ENCODE peak calls at places on chromosome 20, in seven cellular contexts. J is sigmoid colon, C is transverse colon, L is stomach, P is K562, X is suprapubic skin, R is HepG2. T is an unnamed sample.

GRCh38 chr20:10454135-10454750 is 19.1 kb downstream of the SLX4IP start:
- DNase-seq in J (no peak), R (no peak), C (no peak), L (no peak), P (no peak), X (no peak), T (no peak)

GRCh38 chr20:16407251-16408067 is 165.8 kb downstream of the KIF16B start:
- DNase-seq in X (no peak), J (no peak), P (no peak), C (no peak), L (no peak), R (peak), T (peak)

GRCh38 chr20:3273371-3273770 is 34.4 kb upstream of the SLC4A11 start:
- DNase-seq in L (no peak), J (no peak), R (no peak), C (no peak), P (no peak), X (no peak), T (no peak)

GRCh38 chr20:20492521-20493334 is 124.8 kb downstream of the INSM1 start:
- DNase-seq in J (peak), P (no peak), X (no peak), C (no peak), L (peak), R (no peak), T (no peak)

GRCh38 chr20:50577175-50578018 is 67.2 kb downstream of the PTPN1 start:
- DNase-seq in P (no peak), R (no peak), L (peak), C (peak), J (peak), X (no peak), T (no peak)

GRCh38 chr20:21575167-21575566 is 61.3 kb upstream of the NKX2-2 start:
- DNase-seq in P (no peak), X (no peak), C (no peak), L (no peak), J (no peak), R (no peak), T (no peak)

GRCh38 chr20:58868795-58869194 is 16.3 kb downstream of the GNAS start:
- DNase-seq in X (no peak), J (no peak), C (no peak), L (no peak), R (no peak), P (no peak), T (no peak)

GRCh38 chr20:62700261-62700925 is 8.2 kb upstream of the NTSR1 start:
- DNase-seq in J (no peak), C (no peak), L (no peak), X (no peak), P (no peak), R (no peak), T (no peak)

GRCh38 chr20:53707341-53708102 is 113.9 kb upstream of the ZNF217 start:
- DNase-seq in R (no peak), P (no peak), J (no peak), L (no peak), X (no peak), C (no peak), T (no peak)

GRCh38 chr20:14449323-14449722 is 111.9 kb upstream of the FLRT3 start:
- DNase-seq in C (no peak), J (no peak), R (no peak), X (no peak), L (no peak), P (no peak), T (no peak)

GRCh38 chr20:53741726-53742028 is 148.0 kb upstream of the ZNF217 start:
- DNase-seq in X (no peak), P (no peak), L (no peak), J (no peak), C (no peak), R (no peak), T (no peak)

GRCh38 chr20:6696001-6696400 is 71.5 kb upstream of the BMP2 start:
- DNase-seq in C (no peak), P (no peak), R (no peak), L (no peak), X (no peak), J (no peak), T (peak)

GRCh38 chr20:57663681-57664451 is 43.6 kb upstream of the ZBP1 start:
- DNase-seq in C (peak), L (no peak), P (no peak), J (peak), R (no peak), X (peak), T (no peak)

GRCh38 chr20:40821438-40821837 is 132.4 kb upstream of the MAFB start:
- DNase-seq in P (no peak), C (no peak), X (no peak), L (no peak), J (no peak), R (no peak), T (no peak)

GRCh38 chr20:16472045-16472872 is 101.0 kb downstream of the KIF16B start:
- DNase-seq in P (peak), L (peak), J (no peak), R (peak), C (peak), X (no peak), T (no peak)

GRCh38 chr20:40207618-40208017 is 481.4 kb downstream of the MAFB start:
- DNase-seq in C (no peak), J (no peak), P (no peak), X (no peak), L (no peak), R (no peak), T (no peak)

GRCh38 chr20:723756-724155 is 44.5 kb downstream of the SLC52A3 start:
- DNase-seq in X (no peak), J (no peak), P (no peak), C (no peak), L (no peak), R (no peak), T (no peak)

GRCh38 chr20:23034721-23035671 is at the start of gene SSTR4:
- DNase-seq in X (no peak), L (no peak), J (no peak), C (no peak), R (no peak), P (no peak), T (no peak)

GRCh38 chr20:34024733-34025351 is 31.1 kb downstream of the RALY start:
- DNase-seq in X (no peak), L (no peak), C (no peak), P (no peak), J (no peak), R (peak), T (no peak)

GRCh38 chr20:55579802-55580201 is 425.5 kb downstream of the CBLN4 start:
- DNase-seq in R (no peak), L (no peak), X (no peak), C (no peak), P (no peak), J (no peak), T (no peak)

GRCh38 chr20:48760403-48760889 is 67.4 kb downstream of the PREX1 start:
- DNase-seq in X (no peak), L (peak), C (peak), R (no peak), J (no peak), P (no peak), T (no peak)

GRCh38 chr20:10419550-10420133 is 14.4 kb downstream of the MKKS start:
- DNase-seq in J (no peak), R (no peak), L (no peak), P (no peak), C (no peak), X (no peak), T (no peak)

GRCh38 chr20:61313396-61313795 is 61.3 kb downstream of the CDH4 start:
- DNase-seq in L (no peak), X (no peak), J (no peak), C (no peak), R (no peak), P (no peak), T (no peak)

GRCh38 chr20:61312909-61313308 is 60.8 kb downstream of the CDH4 start:
- DNase-seq in R (no peak), X (no peak), L (no peak), P (no peak), J (no peak), C (no peak), T (no peak)

GRCh38 chr20:61316351-61316750 is 64.3 kb downstream of the CDH4 start:
- DNase-seq in J (no peak), L (no peak), X (no peak), C (no peak), R (no peak), P (no peak), T (no peak)

GRCh38 chr20:61315319-61315718 is 63.3 kb downstream of the CDH4 start:
- DNase-seq in R (no peak), P (no peak), J (no peak), X (no peak), C (no peak), L (no peak), T (no peak)

GRCh38 chr20:61314326-61315010 is 62.4 kb downstream of the CDH4 start:
- DNase-seq in R (no peak), X (no peak), L (no peak), J (no peak), P (no peak), C (no peak), T (no peak)
- TF ChIP-seq EP300 in R (no peak), X (no peak), L (no peak), J (no peak), P (no peak), C (no peak), T (no peak)

DNA sequence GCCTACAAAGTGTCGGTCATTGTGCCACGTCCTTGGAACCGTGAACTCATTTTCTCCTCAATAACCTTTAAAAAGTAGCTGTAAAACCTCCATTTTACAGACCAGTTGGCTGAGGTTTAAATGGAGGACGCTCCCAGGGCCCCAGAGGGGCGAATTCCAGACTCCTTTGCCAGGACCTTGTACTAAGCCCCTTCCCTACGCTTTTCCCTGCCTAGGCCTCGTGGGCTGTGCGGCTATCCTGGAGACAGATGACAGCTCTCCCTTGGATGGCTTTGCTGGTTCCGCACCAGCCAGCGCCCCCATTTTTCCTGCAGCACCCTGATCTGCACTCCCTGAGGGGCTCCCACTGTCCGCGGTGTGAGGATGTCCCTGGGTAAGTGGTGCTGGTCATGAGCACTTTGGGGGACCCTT is 12.1 kb upstream of the SNHG17 start:
- DNase-seq in R (no peak), X (no peak), J (no peak), C (peak), L (no peak), P (no peak), T (no peak)
- TF ChIP-seq POLR2AphosphoS5 in R (no peak), X (no peak), J (no peak), C (no peak), L (no peak), P (no peak), T (no peak)

GRCh38 chr20:37395921-37396519 is 50.1 kb downstream of the SRC start:
- DNase-seq in R (no peak), C (no peak), X (no peak), J (no peak), P (peak), L (no peak), T (no peak)

GRCh38 chr20:37393863-37394542 is 48.1 kb downstream of the SRC start:
- DNase-seq in L (no peak), C (no peak), R (no peak), J (peak), P (no peak), X (no peak), T (no peak)

GRCh38 chr20:37393196-37393862 is 47.4 kb downstream of the SRC start:
- DNase-seq in C (no peak), J (no peak), P (no peak), X (no peak), R (no peak), L (no peak), T (no peak)

GRCh38 chr20:37395411-37395800 is 49.5 kb downstream of the SRC start:
- DNase-seq in R (no peak), L (no peak), J (no peak), X (no peak), C (no peak), P (no peak), T (no peak)

GRCh38 chr20:37394543-37395410 is 48.8 kb downstream of the SRC start:
- DNase-seq in L (no peak), J (no peak), R (no peak), P (no peak), X (no peak), C (no peak), T (no peak)
- TF ChIP-seq POLR2A in L (no peak), J (no peak), R (no peak), P (no peak), X (no peak), C (no peak), T (no peak)

DNA sequence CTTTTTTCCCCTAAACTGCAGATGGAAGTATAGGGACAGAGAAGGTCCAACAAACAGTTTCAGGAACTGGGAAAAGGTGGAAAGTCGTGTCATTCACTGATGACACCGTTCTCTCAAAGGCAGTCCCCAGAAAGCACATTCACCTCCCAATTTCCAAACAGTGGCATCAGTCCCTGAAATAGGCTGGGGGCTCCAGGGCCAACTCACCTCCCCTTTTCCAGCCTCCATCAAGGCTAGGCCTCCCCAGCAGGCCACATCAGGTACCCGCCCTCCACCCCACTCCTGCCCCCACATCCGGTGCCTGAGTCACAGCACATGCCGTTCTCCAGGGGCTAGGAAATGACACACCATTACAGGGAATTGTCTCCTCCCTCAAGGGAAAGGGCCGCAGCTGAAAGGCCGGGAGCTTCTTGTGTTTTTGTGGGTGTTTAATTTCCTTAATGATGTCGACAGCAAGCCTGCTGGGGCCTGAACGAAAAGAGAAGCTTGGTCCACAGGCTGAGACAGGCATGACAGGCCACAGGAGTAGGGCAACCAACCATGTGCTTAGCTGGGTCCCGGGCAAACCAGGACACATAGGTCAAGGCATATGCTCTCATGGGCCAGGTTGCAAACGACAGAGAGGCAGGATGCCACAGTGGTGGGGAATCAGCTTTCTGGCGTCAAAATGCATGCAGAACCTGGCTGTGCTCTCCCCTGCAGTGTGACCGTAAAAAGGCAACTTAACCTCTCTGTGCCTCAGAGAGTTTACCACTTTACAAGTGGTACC is 39.2 kb downstream of the ZMYND8 start:
- DNase-seq in J (peak), C (peak), X (peak), R (peak), P (peak), L (peak), T (peak)
- TF ChIP-seq EP300 in J (peak), C (peak), X (peak), R (no peak), P (peak), L (peak), T (peak)

T was measured in esophagus muscularis mucosa.